ENCODE peak calls at places on chromosome 1, in four cellular contexts. One of them, this sample, is unnamed.

GRCh38 chr1:85576256-85576641 is 4.3 kb upstream of the CCN1 start:
- DNase-seq in WTC11: no peak
- DNase-seq in K562: no peak
- DNase-seq in GM12878: no peak
- DNase-seq in this sample: no peak

GRCh38 chr1:6367381-6368007 is 26.1 kb downstream of the ACOT7 start:
- DNase-seq in WTC11: no peak
- DNase-seq in K562: no peak
- DNase-seq in GM12878: no peak
- DNase-seq in this sample: no peak

GRCh38 chr1:205435904-205436573 is 14.2 kb upstream of the LEMD1 start:
- DNase-seq in GM12878: no peak
- DNase-seq in K562: peak
- DNase-seq in WTC11: no peak
- DNase-seq in this sample: no peak

GRCh38 chr1:22373252-22373651 is 78.4 kb upstream of the ZBTB40 start:
- DNase-seq in K562: no peak
- DNase-seq in GM12878: no peak
- DNase-seq in WTC11: no peak
- DNase-seq in this sample: no peak

GRCh38 chr1:198271467-198271866 is 114.7 kb downstream of the NEK7 start:
- DNase-seq in WTC11: no peak
- DNase-seq in GM12878: no peak
- DNase-seq in K562: no peak
- DNase-seq in this sample: no peak

GRCh38 chr1:187032982-187033705 is 204.4 kb downstream of the PLA2G4A start:
- DNase-seq in WTC11: no peak
- DNase-seq in GM12878: no peak
- DNase-seq in K562: no peak
- DNase-seq in this sample: no peak

GRCh38 chr1:153358691-153358975 is 979 bp downstream of the S100A9 start:
- DNase-seq in K562: no peak
- DNase-seq in WTC11: no peak
- DNase-seq in GM12878: no peak
- DNase-seq in this sample: no peak

GRCh38 chr1:153538315-153538821 is 2.4 kb downstream of the S100A5 start:
- DNase-seq in K562: peak
- DNase-seq in GM12878: no peak
- DNase-seq in WTC11: peak
- DNase-seq in this sample: peak

GRCh38 chr1:226100436-226101347 is 38.2 kb downstream of the H3-3A start:
- DNase-seq in GM12878: no peak
- DNase-seq in WTC11: peak
- DNase-seq in K562: no peak
- DNase-seq in this sample: no peak

GRCh38 chr1:79044974-79045650 is 38.6 kb upstream of the ADGRL4 start:
- DNase-seq in GM12878: no peak
- DNase-seq in K562: no peak
- DNase-seq in WTC11: peak
- DNase-seq in this sample: no peak

GRCh38 chr1:71222668-71223067 is 141.8 kb upstream of the ZRANB2 start:
- DNase-seq in WTC11: no peak
- DNase-seq in GM12878: no peak
- DNase-seq in K562: no peak
- DNase-seq in this sample: no peak

GRCh38 chr1:236140705-236141446 is 1.5 kb upstream of the GPR137B start:
- DNase-seq in GM12878: no peak
- DNase-seq in K562: no peak
- DNase-seq in WTC11: no peak
- DNase-seq in this sample: no peak

GRCh38 chr1:39720094-39720999 is 18.3 kb upstream of the PPIE start:
- DNase-seq in K562: peak
- DNase-seq in WTC11: no peak
- DNase-seq in GM12878: no peak
- DNase-seq in this sample: peak

GRCh38 chr1:192747305-192747704 is 61.5 kb upstream of the RGS2 start:
- DNase-seq in WTC11: no peak
- DNase-seq in K562: no peak
- DNase-seq in GM12878: no peak
- DNase-seq in this sample: no peak

GRCh38 chr1:232318143-232318542 is 311.8 kb downstream of the SIPA1L2 start:
- DNase-seq in GM12878: no peak
- DNase-seq in WTC11: no peak
- DNase-seq in K562: no peak
- DNase-seq in this sample: no peak

GRCh38 chr1:12541274-12542137 is 76.5 kb downstream of the DHRS3 start:
- DNase-seq in K562: peak
- DNase-seq in WTC11: no peak
- DNase-seq in GM12878: no peak
- DNase-seq in this sample: no peak

GRCh38 chr1:116878804-116879477 is 30.8 kb upstream of the PTGFRN start:
- DNase-seq in WTC11: peak
- DNase-seq in K562: peak
- DNase-seq in GM12878: peak
- DNase-seq in this sample: no peak

GRCh38 chr1:107145637-107146036 is 4.8 kb downstream of the NTNG1 start:
- DNase-seq in WTC11: no peak
- DNase-seq in GM12878: no peak
- DNase-seq in K562: no peak
- DNase-seq in this sample: no peak

GRCh38 chr1:93993731-93994130 is 84.5 kb upstream of the GCLM start:
- DNase-seq in GM12878: no peak
- DNase-seq in WTC11: no peak
- DNase-seq in K562: no peak
- DNase-seq in this sample: no peak

GRCh38 chr1:87765686-87766085 is 437.0 kb downstream of the LMO4 start:
- DNase-seq in K562: no peak
- DNase-seq in WTC11: no peak
- DNase-seq in GM12878: no peak
- DNase-seq in this sample: no peak

GRCh38 chr1:215156232-215156631 is 73.7 kb downstream of the KCNK2 start:
- DNase-seq in K562: no peak
- DNase-seq in WTC11: no peak
- DNase-seq in GM12878: no peak
- DNase-seq in this sample: no peak

GRCh38 chr1:108671142-108671541 is 10.2 kb upstream of the HENMT1 start:
- DNase-seq in K562: no peak
- DNase-seq in WTC11: no peak
- DNase-seq in GM12878: no peak
- DNase-seq in this sample: no peak

GRCh38 chr1:26748351-26748750 is 39.4 kb upstream of the PIGV start:
- DNase-seq in WTC11: no peak
- DNase-seq in GM12878: no peak
- DNase-seq in K562: no peak
- DNase-seq in this sample: no peak

GRCh38 chr1:2962061-2962460 is 59.2 kb upstream of the ACTRT2 start:
- DNase-seq in WTC11: no peak
- DNase-seq in GM12878: no peak
- DNase-seq in K562: no peak
- DNase-seq in this sample: no peak

GRCh38 chr1:108729481-108729880 is 16.8 kb downstream of the FNDC7 start:
- DNase-seq in WTC11: no peak
- DNase-seq in GM12878: no peak
- DNase-seq in K562: no peak
- DNase-seq in this sample: no peak

GRCh38 chr1:117427297-117427696 is 60.0 kb downstream of the MAN1A2 start:
- DNase-seq in K562: no peak
- DNase-seq in WTC11: no peak
- DNase-seq in GM12878: no peak
- DNase-seq in this sample: no peak

GRCh38 chr1:60695633-60696032 is 386.7 kb upstream of the NFIA start:
- DNase-seq in K562: no peak
- DNase-seq in WTC11: no peak
- DNase-seq in GM12878: no peak
- DNase-seq in this sample: no peak

GRCh38 chr1:156912861-156913808 is 7.3 kb upstream of the LRRC71 start:
- DNase-seq in K562: peak
- DNase-seq in WTC11: peak
- DNase-seq in GM12878: no peak
- DNase-seq in this sample: no peak

GRCh38 chr1:202844935-202845334 is 34.2 kb downstream of the PCAT6 start:
- DNase-seq in K562: no peak
- DNase-seq in WTC11: no peak
- DNase-seq in GM12878: no peak
- DNase-seq in this sample: no peak

GRCh38 chr1:24256687-24257086 is 62.5 kb upstream of the GRHL3 start:
- DNase-seq in K562: no peak
- DNase-seq in GM12878: no peak
- DNase-seq in WTC11: no peak
- DNase-seq in this sample: no peak

GRCh38 chr1:187469836-187470235 is 641.1 kb downstream of the PLA2G4A start:
- DNase-seq in WTC11: no peak
- DNase-seq in GM12878: no peak
- DNase-seq in K562: no peak
- DNase-seq in this sample: no peak

GRCh38 chr1:71080782-71081696 is at the start of gene ZRANB2:
- DNase-seq in WTC11: peak
- DNase-seq in GM12878: peak
- DNase-seq in K562: peak
- DNase-seq in this sample: peak

GRCh38 chr1:164743991-164744390 is 185.0 kb downstream of the PBX1 start:
- DNase-seq in WTC11: no peak
- DNase-seq in GM12878: no peak
- DNase-seq in K562: no peak
- DNase-seq in this sample: no peak

GRCh38 chr1:109725510-109725909 is 13.5 kb downstream of the GSTM5 start:
- DNase-seq in GM12878: no peak
- DNase-seq in K562: peak
- DNase-seq in WTC11: no peak
- DNase-seq in this sample: no peak

GRCh38 chr1:154429841-154430611 is 24.9 kb downstream of the IL6R start:
- DNase-seq in K562: no peak
- DNase-seq in GM12878: no peak
- DNase-seq in WTC11: no peak
- DNase-seq in this sample: no peak

GRCh38 chr1:167566766-167567165 is 13.2 kb upstream of the CREG1 start:
- DNase-seq in K562: no peak
- DNase-seq in WTC11: no peak
- DNase-seq in GM12878: no peak
- DNase-seq in this sample: no peak
- TF ChIP-seq CREM in K562: no peak
- TF ChIP-seq CREM in WTC11: no peak
- TF ChIP-seq CREM in GM12878: no peak
- TF ChIP-seq CREM in this sample: no peak

GRCh38 chr1:150477320-150477719 is 9.9 kb upstream of the TARS2 start:
- DNase-seq in GM12878: no peak
- DNase-seq in WTC11: no peak
- DNase-seq in K562: no peak
- DNase-seq in this sample: no peak
- TF ChIP-seq CREM in GM12878: no peak
- TF ChIP-seq CREM in WTC11: no peak
- TF ChIP-seq CREM in K562: no peak
- TF ChIP-seq CREM in this sample: no peak

DNA sequence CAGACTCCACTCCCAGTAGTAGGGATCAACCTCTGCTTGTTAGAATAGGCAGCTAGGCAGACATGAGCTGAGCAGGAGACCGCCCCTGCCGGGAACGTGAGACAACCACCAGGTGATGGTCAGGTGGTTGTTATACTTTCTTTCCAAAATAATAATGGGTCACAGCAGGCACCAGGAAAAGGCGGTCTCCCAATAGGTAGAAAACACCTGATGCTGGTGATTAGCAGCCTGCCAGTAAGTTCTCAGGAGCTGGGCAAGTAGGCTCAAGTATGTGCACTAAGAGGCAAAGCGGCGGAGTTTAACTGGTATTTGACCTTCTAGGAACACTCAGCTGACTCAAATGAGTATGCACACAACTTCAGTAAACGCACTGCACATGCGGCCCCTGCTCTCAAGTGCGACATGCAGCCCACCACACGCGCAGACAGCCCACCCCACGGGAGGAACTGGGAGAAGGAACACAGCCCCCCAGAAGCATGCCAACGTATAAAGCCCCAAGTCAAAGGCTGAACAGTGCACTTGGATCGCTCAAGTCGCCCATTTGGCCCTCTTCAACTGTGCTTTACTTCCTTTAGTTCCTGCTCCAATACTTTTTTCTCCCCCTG is 80.0 kb downstream of the DESI2 start:
- DNase-seq in WTC11: no peak
- DNase-seq in GM12878: no peak
- DNase-seq in K562: no peak
- DNase-seq in this sample: no peak
- TF ChIP-seq CREM in WTC11: no peak
- TF ChIP-seq CREM in GM12878: no peak
- TF ChIP-seq CREM in K562: no peak
- TF ChIP-seq CREM in this sample: no peak

GRCh38 chr1:101178688-101179491 is 57.9 kb upstream of the S1PR1 start:
- DNase-seq in WTC11: no peak
- DNase-seq in K562: no peak
- DNase-seq in GM12878: peak
- DNase-seq in this sample: no peak
- TF ChIP-seq CREM in WTC11: no peak
- TF ChIP-seq CREM in K562: no peak
- TF ChIP-seq CREM in GM12878: peak
- TF ChIP-seq CREM in this sample: no peak

GRCh38 chr1:1371741-1372711 is 3.0 kb downstream of the AURKAIP1 start:
- DNase-seq in WTC11: peak
- DNase-seq in GM12878: no peak
- DNase-seq in K562: peak
- DNase-seq in this sample: peak
- TF ChIP-seq CREM in WTC11: no peak
- TF ChIP-seq CREM in GM12878: no peak
- TF ChIP-seq CREM in K562: peak
- TF ChIP-seq CREM in this sample: no peak

GRCh38 chr1:228337711-228338520 is 68.7 kb downstream of the TRIM11 start:
- DNase-seq in WTC11: no peak
- DNase-seq in GM12878: no peak
- DNase-seq in K562: no peak
- DNase-seq in this sample: no peak

GRCh38 chr1:228336308-228337030 is 70.2 kb downstream of the TRIM11 start:
- DNase-seq in GM12878: no peak
- DNase-seq in WTC11: no peak
- DNase-seq in K562: no peak
- DNase-seq in this sample: no peak

GRCh38 chr1:228335406-228336307 is 71.0 kb downstream of the TRIM11 start:
- DNase-seq in K562: no peak
- DNase-seq in WTC11: no peak
- DNase-seq in GM12878: no peak
- DNase-seq in this sample: no peak

GRCh38 chr1:228338521-228339051 is 68.0 kb downstream of the TRIM11 start:
- DNase-seq in GM12878: no peak
- DNase-seq in WTC11: peak
- DNase-seq in K562: no peak
- DNase-seq in this sample: no peak

DNA sequence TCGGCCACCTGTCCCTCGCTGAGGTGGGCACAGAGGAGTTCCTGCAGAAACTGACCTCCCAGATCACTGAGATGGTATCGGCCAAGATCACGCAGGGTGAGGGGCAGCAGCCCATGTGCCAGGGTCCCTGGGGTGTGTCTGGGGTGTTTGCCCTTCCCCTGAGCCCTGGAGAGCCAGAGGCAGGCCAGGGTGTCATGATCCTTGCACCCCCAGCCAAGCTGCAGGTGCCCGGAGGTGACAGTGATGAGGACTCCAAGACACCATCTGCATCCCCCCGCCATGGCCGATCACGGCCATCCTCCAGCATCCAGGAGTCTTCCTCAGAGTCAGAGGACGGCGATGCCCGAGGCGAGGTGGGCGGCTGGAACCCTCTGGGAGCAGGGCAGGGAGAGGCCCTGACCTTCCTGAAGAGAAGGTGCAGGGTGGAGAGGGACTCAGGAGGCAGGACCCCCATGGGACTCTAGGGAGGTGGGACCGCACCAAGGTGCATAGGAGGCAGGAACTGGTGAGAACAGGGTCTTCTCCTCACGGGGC is 69.5 kb downstream of the TRIM11 start:
- DNase-seq in WTC11: no peak
- DNase-seq in K562: no peak
- DNase-seq in GM12878: no peak
- DNase-seq in this sample: no peak
- TF ChIP-seq CREM in WTC11: no peak
- TF ChIP-seq CREM in K562: no peak
- TF ChIP-seq CREM in GM12878: no peak
- TF ChIP-seq CREM in this sample: no peak

This sample was measured in HepG2.